ENCODE peak calls at places on chromosomes 12 and 14, in six cellular contexts. A is progenitor cell of endocrine pancreas; M is pancreas; J is stimulated activated CD4-positive, alpha-beta T cell treated with anti-CD3 and anti-CD28 coated beads, Interleukin-4, amount 100 ng/mL, for 1 hour; P is nucleus accumbens; L is activated T-cell treated with anti-CD3 and anti-CD28 coated beads, Interleukin-2, amount 50 U/mL, for 1 hour. H is an unnamed sample.
A peak's percentile ranks its signal among the peaks of the same experiment; 100 is the strongest.

GRCh38 chr12:12156835-12157234 is 86.1 kb downstream of the BCL2L14 start:
- DNase-seq in A (no peak), M (no peak), J (no peak), P (no peak), L (no peak), H (no peak)

GRCh38 chr14:61178226-61179060 is 102.7 kb downstream of the TMEM30B start:
- DNase-seq in A (no peak), M (no peak), J (peak; percentile 38), P (no peak), L (no peak), H (no peak)

GRCh38 chr14:60658909-60659585 is 9.8 kb upstream of the SIX1 start:
- DNase-seq in A (no peak), M (no peak), J (no peak), P (no peak), L (no peak), H (no peak)

GRCh38 chr14:40252817-40253447 is 820.7 kb upstream of the FBXO33 start:
- DNase-seq in A (no peak), M (no peak), J (no peak), P (no peak), L (no peak), H (no peak)

GRCh38 chr14:94601961-94602391 is 10.2 kb upstream of the SERPINA3 start:
- DNase-seq in A (no peak), M (peak; percentile 59), J (no peak), P (peak; percentile 48), L (no peak), H (peak; percentile 30)

GRCh38 chr14:75849496-75849895 is 132.3 kb downstream of the TGFB3 start:
- DNase-seq in A (no peak), M (no peak), J (no peak), P (no peak), L (no peak), H (no peak)

GRCh38 chr12:56220611-56221232 is 1.0 kb downstream of the RNF41 start:
- DNase-seq in A (no peak), M (no peak), J (no peak), P (no peak), L (no peak), H (no peak)

GRCh38 chr14:37695836-37696235 is 100.4 kb downstream of the TTC6 start:
- DNase-seq in A (no peak), M (no peak), J (no peak), P (no peak), L (no peak), H (no peak)

GRCh38 chr12:113955109-113955970 is 10.8 kb downstream of the RBM19 start:
- DNase-seq in A (peak; percentile 31), M (peak; percentile 32), J (no peak), P (no peak), L (no peak), H (peak; percentile 56)

GRCh38 chr12:14471497-14471896 is 96.2 kb downstream of the PLBD1 start:
- DNase-seq in A (no peak), M (no peak), J (no peak), P (no peak), L (no peak), H (no peak)

GRCh38 chr12:60333461-60333860 is 737.6 kb downstream of the SLC16A7 start:
- DNase-seq in A (no peak), M (no peak), J (no peak), P (no peak), L (no peak), H (no peak)

GRCh38 chr12:131060011-131060703 is 106.5 kb downstream of the ADGRD1 start:
- DNase-seq in A (no peak), M (no peak), J (no peak), P (no peak), L (no peak), H (peak; percentile 40)

GRCh38 chr14:69626132-69626500 is 14.7 kb downstream of the SUSD6 start:
- DNase-seq in A (no peak), M (no peak), J (no peak), P (no peak), L (no peak), H (no peak)

GRCh38 chr12:81520064-81520945 is 238.8 kb downstream of the PPFIA2 start:
- DNase-seq in A (no peak), M (no peak), J (no peak), P (no peak), L (no peak), H (no peak)

GRCh38 chr14:100698719-100699448 is 27.8 kb upstream of the DLK1 start:
- DNase-seq in A (no peak), M (no peak), J (no peak), P (no peak), L (no peak), H (no peak)

GRCh38 chr12:127145929-127146789 is 1120.8 kb upstream of the TMEM132C start:
- DNase-seq in A (no peak), M (peak; percentile 70), J (peak; percentile 83), P (peak; percentile 84), L (peak; percentile 78), H (peak; percentile 82)

GRCh38 chr12:62210422-62210821 is 49.8 kb upstream of the USP15 start:
- DNase-seq in A (no peak), M (peak; percentile 19), J (peak; percentile 37), P (peak; percentile 17), L (peak; percentile 40), H (peak; percentile 54)

GRCh38 chr14:51616256-51616655 is 35.5 kb upstream of the FRMD6 start:
- DNase-seq in A (no peak), M (no peak), J (no peak), P (no peak), L (no peak), H (no peak)

GRCh38 chr12:17809206-17809605 is 280.8 kb downstream of the RERGL start:
- DNase-seq in A (no peak), M (no peak), J (no peak), P (no peak), L (no peak), H (no peak)

GRCh38 chr12:2779281-2779680 is 15.5 kb upstream of the FKBP4 start:
- DNase-seq in A (no peak), M (no peak), J (no peak), P (no peak), L (no peak), H (peak; percentile 48)

GRCh38 chr14:77170045-77170444 is 11.6 kb upstream of the TMEM63C start:
- DNase-seq in A (no peak), M (no peak), J (no peak), P (no peak), L (no peak), H (no peak)

GRCh38 chr14:102574840-102575478 is 17.5 kb upstream of the RCOR1 start:
- DNase-seq in A (no peak), M (no peak), J (no peak), P (no peak), L (no peak), H (no peak)

GRCh38 chr12:11621797-11622423 is 27.6 kb upstream of the ETV6 start:
- DNase-seq in A (no peak), M (no peak), J (no peak), P (peak; percentile 11), L (peak; percentile 18), H (no peak)

GRCh38 chr14:56524971-56525677 is 54.5 kb upstream of the TMEM260 start:
- DNase-seq in A (no peak), M (no peak), J (no peak), P (no peak), L (no peak), H (no peak)

GRCh38 chr12:3165311-3165931 is 88.2 kb downstream of the TSPAN9 start:
- DNase-seq in A (no peak), M (no peak), J (no peak), P (no peak), L (no peak), H (no peak)

GRCh38 chr12:10101648-10102220 is 2.9 kb upstream of the CLEC1A start:
- DNase-seq in A (no peak), M (no peak), J (no peak), P (no peak), L (no peak), H (no peak)

GRCh38 chr14:49971156-49972141 is 78.6 kb downstream of the ARF6 start:
- DNase-seq in A (no peak), M (no peak), J (peak; percentile 11), P (no peak), L (peak; percentile 62), H (peak; percentile 68)

GRCh38 chr12:76694369-76694768 is 69.5 kb upstream of the ZDHHC17 start:
- DNase-seq in A (no peak), M (peak; percentile 19), J (no peak), P (peak; percentile 32), L (no peak), H (no peak)

GRCh38 chr12:2227360-2227759 is 174.6 kb downstream of the CACNA1C start:
- DNase-seq in A (no peak), M (no peak), J (no peak), P (no peak), L (no peak), H (no peak)

GRCh38 chr14:22650046-22650739 is 6.0 kb upstream of the OR6J1 start:
- DNase-seq in A (no peak), M (no peak), J (no peak), P (no peak), L (no peak), H (no peak)

GRCh38 chr14:48584031-48584430 is 908.6 kb upstream of the MDGA2 start:
- DNase-seq in A (no peak), M (no peak), J (no peak), P (no peak), L (no peak), H (no peak)

H was measured in mucosa of descending colon.